ENCODE peak calls at places on chromosomes 1 and 21, in five cellular contexts. G is spleen, T is suprapubic skin, R is fibroblast of pulmonary artery, A is A549. P is an unnamed sample.
A peak's percentile ranks its signal among the peaks of the same experiment; 100 is the strongest.

GRCh38 chr21:35672313-35672712 is 388.0 kb downstream of the SETD4 start:
- DNase-seq in G (no peak), T (no peak), R (no peak), A (no peak), P (no peak)

GRCh38 chr1:9439074-9439761 is 100.0 kb upstream of the SLC25A33 start:
- DNase-seq in G (no peak), T (peak; percentile 75), R (peak; percentile 62), A (peak; percentile 36), P (no peak)

GRCh38 chr1:84583648-84584047 is 9.4 kb upstream of the CTBS start:
- DNase-seq in G (no peak), T (no peak), R (peak; percentile 33), A (no peak), P (no peak)

GRCh38 chr1:166952002-166952746 is 23.2 kb downstream of the ILDR2 start:
- DNase-seq in G (no peak), T (no peak), R (peak; percentile 57), A (no peak), P (no peak)

GRCh38 chr1:25435315-25436103 is 4.8 kb downstream of the MACO1 start:
- DNase-seq in G (no peak), T (no peak), R (no peak), A (no peak), P (no peak)

GRCh38 chr1:170307426-170307825 is 161.7 kb downstream of the NTMT2 start:
- DNase-seq in G (no peak), T (no peak), R (no peak), A (no peak), P (no peak)

GRCh38 chr1:203426870-203427269 is 48.7 kb upstream of the PRELP start:
- DNase-seq in G (no peak), T (no peak), R (no peak), A (no peak), P (no peak)

GRCh38 chr1:19310720-19311502 is 1.0 kb downstream of the AKR7A2 start:
- DNase-seq in G (peak; percentile 68), T (no peak), R (no peak), A (no peak), P (no peak)

GRCh38 chr1:54608561-54609230 is 14.6 kb downstream of the FAM151A start:
- DNase-seq in G (peak; percentile 41), T (peak; percentile 52), R (no peak), A (no peak), P (no peak)

GRCh38 chr1:167659440-167659839 is 29.4 kb downstream of the RCSD1 start:
- DNase-seq in G (no peak), T (no peak), R (no peak), A (peak; percentile 17), P (no peak)

GRCh38 chr1:44036409-44037111 is 5.3 kb upstream of the SLC6A9 start:
- DNase-seq in G (no peak), T (peak; percentile 75), R (peak; percentile 73), A (peak; percentile 67), P (no peak)

GRCh38 chr1:195325181-195325580 is 1283.1 kb downstream of the KCNT2 start:
- DNase-seq in G (peak; percentile 28), T (no peak), R (no peak), A (no peak), P (no peak)

GRCh38 chr1:82246050-82246449 is 445.3 kb downstream of the ADGRL2 start:
- DNase-seq in G (no peak), T (no peak), R (no peak), A (no peak), P (no peak)

GRCh38 chr1:147053269-147053668 is 115.1 kb downstream of the NBPF12 start:
- DNase-seq in G (no peak), T (no peak), R (no peak), A (no peak), P (no peak)

GRCh38 chr1:26094677-26095383 is 16.8 kb upstream of the PDIK1L start:
- DNase-seq in G (peak; percentile 77), T (peak; percentile 70), R (peak; percentile 48), A (no peak), P (no peak)

GRCh38 chr1:206489980-206490534 is 17.3 kb upstream of the RASSF5 start:
- DNase-seq in G (peak; percentile 89), T (peak; percentile 80), R (peak; percentile 81), A (peak; percentile 71), P (no peak)

GRCh38 chr1:240522122-240522822 is 89.7 kb downstream of the GREM2 start:
- DNase-seq in G (no peak), T (no peak), R (no peak), A (no peak), P (no peak)

GRCh38 chr1:168390261-168390660 is 109.6 kb downstream of the TBX19 start:
- DNase-seq in G (no peak), T (no peak), R (no peak), A (no peak), P (no peak)

GRCh38 chr1:100358210-100358609 is 5.9 kb downstream of the CDC14A start:
- DNase-seq in G (no peak), T (no peak), R (peak; percentile 46), A (peak; percentile 20), P (no peak)

GRCh38 chr1:57163789-57164188 is 198.0 kb upstream of the C8B start:
- DNase-seq in G (no peak), T (no peak), R (no peak), A (no peak), P (no peak)

GRCh38 chr21:21064353-21064752 is 66.1 kb downstream of the NCAM2 start:
- DNase-seq in G (no peak), T (no peak), R (no peak), A (no peak), P (no peak)

GRCh38 chr21:17466166-17466565 is 46.7 kb upstream of the CXADR start:
- DNase-seq in G (no peak), T (no peak), R (peak; percentile 67), A (peak; percentile 28), P (no peak)

GRCh38 chr1:33169290-33170055 is 12.4 kb downstream of the TRIM62 start:
- DNase-seq in G (no peak), T (no peak), R (peak; percentile 20), A (no peak), P (no peak)

GRCh38 chr1:200627548-200628222 is 7.1 kb upstream of the KIF14 start:
- DNase-seq in G (no peak), T (no peak), R (no peak), A (no peak), P (no peak)
- TF ChIP-seq CTCF in G (no peak), T (no peak), R (no peak), A (no peak), P (no peak)

GRCh38 chr1:155070721-155071556 is 7.4 kb downstream of the EFNA4 start:
- DNase-seq in G (peak; percentile 93), T (peak; percentile 88), R (peak; percentile 67), A (peak; percentile 71), P (no peak)

GRCh38 chr1:155071701-155072100 is 6.9 kb upstream of the EFNA3 start:
- DNase-seq in G (peak; percentile 72), T (peak; percentile 67), R (no peak), A (no peak), P (no peak)

GRCh38 chr1:155070392-155070700 is 6.8 kb downstream of the EFNA4 start:
- DNase-seq in G (no peak), T (no peak), R (no peak), A (no peak), P (no peak)

GRCh38 chr1:155068599-155068998 is 5.1 kb downstream of the EFNA4 start:
- DNase-seq in G (no peak), T (no peak), R (no peak), A (no peak), P (no peak)

GRCh38 chr1:155069551-155070391 is 6.2 kb downstream of the EFNA4 start:
- DNase-seq in G (no peak), T (no peak), R (no peak), A (no peak), P (no peak)
- H3K4me3 ChIP-seq in G (no peak overlapping the region), T (no peak overlapping the region), R (no peak overlapping the region), A (no peak overlapping the region), P (no peak overlapping the region)

DNA sequence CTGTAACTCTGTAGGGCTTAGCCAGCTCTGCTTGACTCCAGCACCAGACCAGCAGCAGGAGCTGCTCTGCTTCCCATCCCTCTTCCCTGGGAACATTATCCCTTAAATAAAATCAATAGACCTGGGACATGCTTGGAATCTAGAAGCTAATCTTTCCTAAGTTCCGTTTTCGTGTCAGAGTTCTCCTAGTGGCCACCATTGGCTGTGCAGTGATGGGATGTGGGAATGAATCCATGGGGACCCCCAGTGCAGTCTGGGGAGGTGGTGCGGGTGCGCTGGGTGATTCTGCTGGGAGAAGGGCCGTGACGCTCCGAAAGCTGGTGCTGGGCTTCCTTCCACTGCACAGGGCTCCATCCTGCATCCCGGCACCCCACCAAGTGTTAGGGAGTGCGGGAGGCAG is 202.7 kb downstream of the CAMTA1 start:
- DNase-seq in G (no peak), T (no peak), R (no peak), A (no peak), P (no peak)
- TF ChIP-seq CTCF in G (no peak), T (no peak), R (no peak), A (no peak), P (no peak)

GRCh38 chr21:29182674-29183073 is 52.2 kb downstream of the MAP3K7CL start:
- DNase-seq in G (no peak), T (no peak), R (no peak), A (peak; percentile 29), P (peak; percentile 59)
- H3K4me3 ChIP-seq in G (no peak overlapping the region), T (no peak overlapping the region), R (peak overlapping the region; percentile 60), A (peak overlapping the region; percentile 34), P (peak overlapping the region; percentile 51)

GRCh38 chr1:209769956-209770355 is 14.1 kb downstream of the TRAF3IP3 start:
- DNase-seq in G (no peak), T (no peak), R (peak; percentile 36), A (no peak), P (no peak)
- TF ChIP-seq CTCF in G (no peak), T (no peak), R (no peak), A (no peak), P (no peak)

GRCh38 chr1:58718435-58718834 is 18.6 kb upstream of the MYSM1 start:
- DNase-seq in G (no peak), T (no peak), R (peak; percentile 31), A (no peak), P (no peak)
- H3K4me3 ChIP-seq in G (no peak overlapping the region), T (no peak overlapping the region), R (no peak overlapping the region), A (no peak overlapping the region), P (no peak overlapping the region)

GRCh38 chr1:229064320-229064908 is 206.5 kb upstream of the RAB4A start:
- DNase-seq in G (no peak), T (no peak), R (peak; percentile 8), A (peak; percentile 27), P (no peak)

GRCh38 chr1:229063154-229063553 is 207.8 kb upstream of the RAB4A start:
- DNase-seq in G (no peak), T (no peak), R (no peak), A (no peak), P (no peak)

GRCh38 chr1:229059671-229060079 is 211.2 kb upstream of the RAB4A start:
- DNase-seq in G (peak; percentile 85), T (no peak), R (peak; percentile 90), A (no peak), P (no peak)

GRCh38 chr1:229060140-229060539 is 210.8 kb upstream of the RAB4A start:
- DNase-seq in G (no peak), T (no peak), R (peak; percentile 31), A (no peak), P (no peak)

GRCh38 chr1:229062135-229062534 is 208.8 kb upstream of the RAB4A start:
- DNase-seq in G (no peak), T (no peak), R (no peak), A (no peak), P (no peak)
- TF ChIP-seq CTCF in G (no peak), T (no peak), R (no peak), A (no peak), P (no peak)

GRCh38 chr1:64842244-64842643 is 97.4 kb downstream of the RAVER2 start:
- DNase-seq in G (no peak), T (no peak), R (no peak), A (no peak), P (no peak)
- H3K4me3 ChIP-seq in G (no peak overlapping the region), T (no peak overlapping the region), R (no peak overlapping the region), A (no peak overlapping the region), P (no peak overlapping the region)

GRCh38 chr1:36732038-36732402 is 249.3 kb upstream of the CSF3R start:
- DNase-seq in G (no peak), T (no peak), R (no peak), A (no peak), P (no peak)
- TF ChIP-seq CTCF in G (no peak), T (no peak), R (no peak), A (no peak), P (no peak)